ENCODE peak calls at places on chromosome 13, in eight cellular contexts. T, S, I, R, F, V, P and B are unnamed samples.

GRCh38 chr13:29937836-29938235 is 87.4 kb upstream of the UBL3 start:
- DNase-seq in S (no peak), P (no peak), F (no peak), I (no peak), V (no peak), T (peak; percentile 77), R (no peak), B (no peak)

GRCh38 chr13:78897200-78897599 is 238.2 kb upstream of the OBI1 start:
- DNase-seq in F (no peak), T (no peak), V (no peak), R (no peak), I (no peak), P (no peak), S (no peak), B (no peak)

GRCh38 chr13:46799139-46799538 is 2.2 kb upstream of the ESD start:
- DNase-seq in I (no peak), S (no peak), P (no peak), V (no peak), F (no peak), T (no peak), R (no peak), B (no peak)

GRCh38 chr13:73938375-73939070 is 195.7 kb downstream of the KLF12 start:
- DNase-seq in R (peak; percentile 18), S (peak; percentile 65), T (no peak), V (no peak), P (no peak), I (no peak), F (no peak), B (no peak)

GRCh38 chr13:97810152-97810551 is 143.3 kb upstream of the IPO5 start:
- DNase-seq in P (no peak), T (peak; percentile 22), I (no peak), S (no peak), R (peak; percentile 7), V (no peak), F (no peak), B (peak; percentile 57)

GRCh38 chr13:49110122-49110831 is 109.9 kb upstream of the MLNR start:
- DNase-seq in P (peak; percentile 93), F (no peak), V (peak; percentile 57), I (peak; percentile 94), R (peak; percentile 83), T (peak; percentile 77), S (peak; percentile 66), B (peak; percentile 93)

GRCh38 chr13:92589955-92590354 is 636.7 kb upstream of the GPC6 start:
- DNase-seq in P (no peak), R (no peak), S (no peak), I (no peak), T (no peak), F (no peak), V (no peak), B (no peak)

GRCh38 chr13:26872444-26873173 is 112.0 kb upstream of the GPR12 start:
- DNase-seq in R (peak; percentile 24), V (peak; percentile 27), F (no peak), I (no peak), T (peak; percentile 50), P (peak; percentile 65), S (no peak), B (peak; percentile 56)

GRCh38 chr13:53200498-53201453 is 172.2 kb downstream of the OLFM4 start:
- DNase-seq in R (no peak), P (peak; percentile 65), F (no peak), V (no peak), I (no peak), S (no peak), T (no peak), B (peak; percentile 58)

GRCh38 chr13:114067886-114068722 is 64.3 kb downstream of the RASA3 start:
- DNase-seq in R (no peak), S (no peak), V (no peak), P (no peak), I (no peak), T (no peak), F (no peak), B (no peak)

GRCh38 chr13:43356566-43356965 is 333.2 kb downstream of the DNAJC15 start:
- DNase-seq in I (peak; percentile 70), S (no peak), T (no peak), P (no peak), R (no peak), F (no peak), V (no peak), B (no peak)

GRCh38 chr13:22447132-22447886 is 733.5 kb upstream of the SGCG start:
- DNase-seq in V (no peak), R (no peak), F (no peak), P (no peak), S (no peak), I (no peak), T (no peak), B (peak; percentile 60)

GRCh38 chr13:74316531-74316930 is 182.3 kb upstream of the KLF12 start:
- DNase-seq in T (no peak), P (no peak), I (no peak), R (no peak), S (no peak), V (no peak), F (no peak), B (peak; percentile 3)

GRCh38 chr13:29457299-29457698 is 138.2 kb downstream of the SLC7A1 start:
- DNase-seq in V (no peak), P (no peak), T (no peak), R (peak; percentile 32), S (no peak), I (no peak), F (no peak), B (peak; percentile 92)

GRCh38 chr13:103540394-103540793 is 474.2 kb upstream of the SLC10A2 start:
- DNase-seq in S (no peak), I (no peak), P (no peak), T (peak; percentile 7), V (no peak), F (no peak), R (no peak), B (no peak)

GRCh38 chr13:46094478-46094877 is 10.4 kb downstream of the CPB2 start:
- DNase-seq in V (no peak), T (no peak), S (no peak), F (no peak), I (no peak), P (no peak), R (no peak), B (no peak)

GRCh38 chr13:109494955-109495354 is 291.4 kb downstream of the IRS2 start:
- DNase-seq in S (no peak), P (no peak), I (no peak), V (no peak), R (no peak), F (no peak), T (peak; percentile 8), B (peak; percentile 89)

GRCh38 chr13:23510544-23510916 is 59.7 kb upstream of the TNFRSF19 start:
- DNase-seq in I (no peak), V (no peak), F (no peak), S (no peak), P (no peak), R (no peak), T (no peak), B (no peak)

GRCh38 chr13:113161433-113161832 is 3.0 kb downstream of the PROZ start:
- DNase-seq in I (no peak), P (no peak), R (no peak), F (no peak), T (no peak), S (no peak), V (no peak), B (no peak)

GRCh38 chr13:77026783-77027621 is at the start of gene FBXL3:
- DNase-seq in V (peak; percentile 74), I (peak; percentile 71), P (peak; percentile 89), R (peak; percentile 46), F (peak; percentile 61), T (peak; percentile 87), S (peak; percentile 81), B (peak; percentile 89)

GRCh38 chr13:77781804-77782203 is 84.3 kb downstream of the SLAIN1 start:
- DNase-seq in R (no peak), I (no peak), V (no peak), T (no peak), S (no peak), F (no peak), P (no peak), B (peak; percentile 60)

GRCh38 chr13:99446242-99446641 is 55.0 kb upstream of the TM9SF2 start:
- DNase-seq in S (no peak), V (no peak), T (no peak), I (no peak), R (peak; percentile 36), P (no peak), F (no peak), B (no peak)

GRCh38 chr13:47117268-47117667 is 220.4 kb upstream of the HTR2A start:
- DNase-seq in P (no peak), F (no peak), S (peak; percentile 24), I (no peak), V (no peak), R (no peak), T (no peak), B (peak; percentile 49)

GRCh38 chr13:92224825-92225224 is 826.4 kb downstream of the GPC5 start:
- DNase-seq in S (no peak), I (peak; percentile 96), T (no peak), V (no peak), R (no peak), P (no peak), F (no peak), B (no peak)

GRCh38 chr13:89695343-89696257 is 1651.9 kb upstream of the MIR17HG start:
- DNase-seq in I (no peak), S (peak; percentile 6), T (peak; percentile 12), F (no peak), P (peak; percentile 62), V (no peak), R (peak; percentile 22), B (peak; percentile 60)